ENCODE peak calls at places on chromosomes 3 and 15, in seven cellular contexts. F is thoracic aorta, K is fibroblast of mammary gland, V is HCT116, T is psoas muscle, X is hepatocyte, D is neural progenitor cell. R is an unnamed sample.
A peak's percentile ranks its signal among the peaks of the same experiment; 100 is the strongest.

GRCh38 chr3:104206925-104207324 is 1159.8 kb upstream of the ALCAM start:
- DNase-seq in T (no peak), K (no peak), D (no peak), V (no peak), X (peak; percentile 40), F (no peak), R (no peak)

GRCh38 chr3:185750015-185750414 is 74.8 kb downstream of the IGF2BP2 start:
- DNase-seq in F (no peak), K (no peak), D (no peak), T (no peak), V (no peak), X (no peak), R (no peak)

GRCh38 chr3:188047536-188047935 is 106.4 kb upstream of the LPP start:
- DNase-seq in F (no peak), V (no peak), K (no peak), D (no peak), X (no peak), T (no peak), R (no peak)

GRCh38 chr3:152581941-152582340 is 253.0 kb upstream of the P2RY1 start:
- DNase-seq in D (no peak), X (no peak), K (no peak), T (no peak), F (no peak), V (no peak), R (no peak)

GRCh38 chr3:111765136-111765535 is 93.9 kb upstream of the PHLDB2 start:
- DNase-seq in K (no peak), D (no peak), T (no peak), V (no peak), X (no peak), F (no peak), R (no peak)

GRCh38 chr3:119769394-119770149 is 12.3 kb upstream of the NR1I2 start:
- DNase-seq in V (no peak), K (no peak), D (no peak), X (no peak), T (no peak), F (no peak), R (no peak)

GRCh38 chr3:185129051-185129450 is 23.8 kb downstream of the C3orf70 start:
- DNase-seq in F (no peak), V (no peak), D (no peak), T (no peak), X (no peak), K (no peak), R (no peak)

GRCh38 chr15:70066422-70066821 is 31.3 kb downstream of the TLE3 start:
- DNase-seq in V (no peak), X (no peak), D (no peak), T (no peak), K (peak; percentile 18), F (no peak), R (no peak)

GRCh38 chr3:185308126-185308754 is 54.4 kb upstream of the EHHADH start:
- DNase-seq in V (peak; percentile 51), T (no peak), K (peak; percentile 62), D (peak; percentile 79), F (no peak), X (peak; percentile 69), R (no peak)

GRCh38 chr15:77744398-77744797 is 111.7 kb upstream of the LINGO1 start:
- DNase-seq in K (no peak), D (no peak), F (no peak), X (no peak), T (no peak), V (no peak), R (no peak)

GRCh38 chr3:70281663-70282062 is 30.8 kb downstream of the MDFIC2 start:
- DNase-seq in D (no peak), X (peak; percentile 8), F (no peak), T (no peak), K (no peak), V (no peak), R (no peak)

GRCh38 chr15:63234479-63234878 is 42.9 kb upstream of the APH1B start:
- DNase-seq in T (peak; percentile 40), V (no peak), X (peak; percentile 33), F (no peak), D (no peak), K (peak; percentile 79), R (no peak)

GRCh38 chr3:49279376-49279775 is 2.3 kb upstream of the C3orf62 start:
- DNase-seq in K (peak; percentile 66), X (no peak), V (no peak), F (no peak), D (no peak), T (no peak), R (no peak)

GRCh38 chr3:186742618-186743335 is 25.6 kb downstream of the KNG1 start:
- DNase-seq in F (no peak), D (no peak), T (no peak), K (no peak), V (no peak), X (no peak), R (no peak)

GRCh38 chr3:157282261-157283191 is 122.6 kb upstream of the CCNL1 start:
- DNase-seq in T (peak; percentile 42), F (no peak), X (peak; percentile 27), D (no peak), K (peak; percentile 99), V (no peak), R (no peak)

GRCh38 chr3:11172136-11172670 is 17.9 kb downstream of the HRH1 start:
- DNase-seq in T (no peak), D (no peak), F (no peak), K (no peak), X (no peak), V (no peak), R (no peak)

GRCh38 chr3:39107056-39107873 is at the start of the genes GORASP1 and TTC21A:
- DNase-seq in D (peak; percentile 93), X (peak; percentile 93), K (peak; percentile 84), F (peak; percentile 58), V (peak; percentile 65), T (peak; percentile 91), R (peak; percentile 70)

GRCh38 chr3:70738310-70738681 is 425.9 kb upstream of the MDFIC2 start:
- DNase-seq in K (no peak), F (no peak), V (no peak), T (no peak), D (no peak), X (peak; percentile 7), R (no peak)

GRCh38 chr3:149813367-149814281 is 609 bp downstream of the RNF13 start:
- DNase-seq in X (peak; percentile 47), K (peak; percentile 38), V (no peak), T (no peak), F (no peak), D (peak; percentile 64), R (peak; percentile 20)

GRCh38 chr15:48858401-48858800 is 19.5 kb upstream of the EID1 start:
- DNase-seq in D (no peak), K (peak; percentile 72), V (no peak), F (no peak), T (no peak), X (no peak), R (no peak)

GRCh38 chr3:195099976-195100755 is 170.8 kb downstream of the XXYLT1 start:
- DNase-seq in T (no peak), X (no peak), K (no peak), F (no peak), D (no peak), V (no peak), R (no peak)

GRCh38 chr3:36380171-36381031 is at the start of gene STAC:
- DNase-seq in T (peak; percentile 34), K (peak; percentile 8), V (no peak), D (peak; percentile 85), X (peak; percentile 42), F (no peak), R (peak; percentile 8)

GRCh38 chr3:65732060-65732933 is 306.4 kb downstream of the MAGI1 start:
- DNase-seq in X (peak; percentile 79), K (peak; percentile 73), F (no peak), V (peak; percentile 29), D (peak; percentile 85), T (no peak), R (peak; percentile 15)

GRCh38 chr3:171741377-171741776 is 68.9 kb downstream of the PLD1 start:
- DNase-seq in V (no peak), X (no peak), T (no peak), K (no peak), F (no peak), D (no peak), R (no peak)

GRCh38 chr15:93073465-93073952 is 15.5 kb downstream of the RGMA start:
- DNase-seq in D (peak; percentile 72), F (no peak), T (no peak), V (no peak), K (no peak), X (no peak), R (no peak)
- H3K4me3 ChIP-seq in D (peak overlapping the region; percentile 95), F (peak overlapping the region; percentile 96), T (peak overlapping the region; percentile 87), V (peak overlapping the region; percentile 19), K (peak overlapping the region; percentile 20), X (peak overlapping the region; percentile 74), R (no peak overlapping the region)

GRCh38 chr3:46163551-46163981 is 44.5 kb downstream of the CCR1 start:
- DNase-seq in K (no peak), X (peak; percentile 53), V (peak; percentile 33), T (no peak), D (no peak), F (no peak), R (no peak)

GRCh38 chr3:46168583-46168982 is 39.5 kb downstream of the CCR1 start:
- DNase-seq in V (no peak), T (no peak), F (no peak), X (no peak), D (no peak), K (no peak), R (no peak)

DNA sequence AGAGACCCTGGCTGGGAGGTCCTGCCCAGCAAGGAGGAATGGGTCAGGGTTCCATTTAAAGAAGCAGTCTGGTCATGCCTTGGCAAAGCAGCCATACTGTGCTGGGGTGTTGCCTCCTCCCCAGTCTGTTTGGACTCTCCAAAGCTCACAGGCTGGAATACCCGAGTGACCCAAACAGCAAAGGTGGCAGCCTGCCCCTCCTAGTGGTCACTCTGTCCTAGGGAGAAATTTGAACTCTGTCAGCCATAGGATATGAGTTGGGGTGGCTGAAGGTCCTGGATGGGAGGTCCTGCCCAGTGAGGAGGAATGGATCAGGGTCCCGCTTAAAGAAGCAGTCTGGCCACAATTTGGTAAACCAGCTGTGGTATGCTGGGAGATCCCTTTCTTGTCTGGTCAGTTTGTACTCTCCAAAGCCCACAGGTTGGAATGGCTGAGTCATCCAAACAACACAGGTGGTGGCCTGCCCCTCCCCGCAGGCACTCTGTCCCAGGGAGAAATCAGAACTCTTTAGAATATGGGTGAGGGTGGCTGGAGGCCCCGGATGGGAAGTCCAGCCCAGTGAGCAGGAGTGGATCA is 45.0 kb downstream of the CCR1 start:
- DNase-seq in V (peak; percentile 67), K (no peak), T (no peak), X (peak; percentile 50), F (no peak), D (no peak), R (no peak)
- H3K4me3 ChIP-seq in V (peak overlapping the region; percentile 15), K (no peak overlapping the region), T (no peak overlapping the region), X (no peak overlapping the region), F (no peak overlapping the region), D (no peak overlapping the region), R (no peak overlapping the region)

DNA sequence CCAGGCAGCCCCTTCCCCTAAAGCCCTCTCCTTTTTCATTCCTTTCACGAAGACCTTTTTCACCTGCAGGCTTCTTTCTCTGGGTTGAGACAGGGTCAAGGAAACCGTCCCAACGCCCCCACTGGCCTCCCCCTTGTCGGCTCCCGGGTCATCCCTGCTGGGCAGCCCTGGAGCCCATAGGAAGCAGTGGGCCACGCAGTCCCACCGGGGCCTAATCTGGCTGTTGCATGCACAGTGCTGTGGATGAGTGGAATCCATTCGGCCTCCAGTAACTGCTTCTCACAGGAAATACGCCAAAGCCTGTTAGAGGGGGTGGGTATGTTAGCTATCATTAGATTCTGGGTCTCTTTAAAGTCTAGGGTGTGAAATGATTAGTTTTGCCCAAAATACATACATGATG is 16.7 kb downstream of the LYSMD4 start:
- DNase-seq in V (no peak), T (no peak), X (no peak), D (no peak), F (no peak), K (no peak), R (no peak)
- H3K4me3 ChIP-seq in V (no peak overlapping the region), T (no peak overlapping the region), X (no peak overlapping the region), D (no peak overlapping the region), F (peak overlapping the region; percentile 48), K (no peak overlapping the region), R (no peak overlapping the region)

GRCh38 chr3:136937886-136938285 is 19.9 kb upstream of the IL20RB start:
- DNase-seq in V (no peak), T (no peak), F (no peak), D (no peak), X (no peak), K (no peak), R (no peak)
- H3K4me3 ChIP-seq in V (no peak overlapping the region), T (no peak overlapping the region), F (no peak overlapping the region), D (no peak overlapping the region), X (no peak overlapping the region), K (no peak overlapping the region), R (no peak overlapping the region)